ENCODE peak calls at places on chromosomes 2 and 18, in seven cellular contexts. One of them, this sample, is unnamed. For H3K27me3, the result is how much of the 10 kb centered on the place peaks cover.

GRCh38 chr2:149456285-149456684 is 125.9 kb downstream of the LYPD6 start:
- DNase-seq in hepatocyte: no peak
- DNase-seq in body of pancreas: no peak
- DNase-seq in sigmoid colon: no peak
- DNase-seq in HCT116: no peak
- DNase-seq in pancreas: no peak
- DNase-seq in heart left ventricle: no peak
- DNase-seq in this sample: no peak

GRCh38 chr18:26479686-26480079 is 68.7 kb downstream of the KCTD1 start:
- DNase-seq in HCT116: no peak
- DNase-seq in body of pancreas: no peak
- DNase-seq in heart left ventricle: no peak
- DNase-seq in sigmoid colon: no peak
- DNase-seq in pancreas: no peak
- DNase-seq in hepatocyte: no peak
- DNase-seq in this sample: no peak

GRCh38 chr18:68342039-68342659 is 372.8 kb downstream of the TMX3 start:
- DNase-seq in HCT116: no peak
- DNase-seq in hepatocyte: no peak
- DNase-seq in sigmoid colon: no peak
- DNase-seq in body of pancreas: no peak
- DNase-seq in heart left ventricle: no peak
- DNase-seq in pancreas: no peak
- DNase-seq in this sample: no peak

GRCh38 chr2:63050186-63050915 is at the start of gene OTX1:
- DNase-seq in sigmoid colon: peak
- DNase-seq in body of pancreas: peak
- DNase-seq in hepatocyte: peak
- DNase-seq in heart left ventricle: peak
- DNase-seq in pancreas: peak
- DNase-seq in HCT116: peak
- DNase-seq in this sample: peak

GRCh38 chr2:66481100-66481549 is 46.2 kb downstream of the MEIS1 start:
- DNase-seq in sigmoid colon: no peak
- DNase-seq in heart left ventricle: peak
- DNase-seq in hepatocyte: peak
- DNase-seq in pancreas: no peak
- DNase-seq in body of pancreas: no peak
- DNase-seq in HCT116: no peak
- DNase-seq in this sample: no peak

GRCh38 chr18:13572148-13572547 is 154.2 kb downstream of the FAM210A start:
- DNase-seq in body of pancreas: no peak
- DNase-seq in heart left ventricle: no peak
- DNase-seq in sigmoid colon: no peak
- DNase-seq in HCT116: no peak
- DNase-seq in pancreas: no peak
- DNase-seq in hepatocyte: no peak
- DNase-seq in this sample: no peak

GRCh38 chr2:223641062-223641461 is 38.9 kb upstream of the SCG2 start:
- DNase-seq in body of pancreas: no peak
- DNase-seq in HCT116: no peak
- DNase-seq in sigmoid colon: no peak
- DNase-seq in pancreas: no peak
- DNase-seq in hepatocyte: peak
- DNase-seq in heart left ventricle: no peak
- DNase-seq in this sample: no peak

GRCh38 chr2:25358836-25359235 is 17.1 kb upstream of the DNMT3A start:
- DNase-seq in sigmoid colon: no peak
- DNase-seq in HCT116: no peak
- DNase-seq in hepatocyte: no peak
- DNase-seq in pancreas: no peak
- DNase-seq in heart left ventricle: no peak
- DNase-seq in body of pancreas: no peak
- DNase-seq in this sample: no peak

GRCh38 chr2:218745559-218746469 is 35.2 kb downstream of the TTLL4 start:
- DNase-seq in heart left ventricle: peak
- DNase-seq in pancreas: peak
- DNase-seq in HCT116: peak
- DNase-seq in body of pancreas: peak
- DNase-seq in sigmoid colon: peak
- DNase-seq in hepatocyte: peak
- DNase-seq in this sample: no peak

DNA sequence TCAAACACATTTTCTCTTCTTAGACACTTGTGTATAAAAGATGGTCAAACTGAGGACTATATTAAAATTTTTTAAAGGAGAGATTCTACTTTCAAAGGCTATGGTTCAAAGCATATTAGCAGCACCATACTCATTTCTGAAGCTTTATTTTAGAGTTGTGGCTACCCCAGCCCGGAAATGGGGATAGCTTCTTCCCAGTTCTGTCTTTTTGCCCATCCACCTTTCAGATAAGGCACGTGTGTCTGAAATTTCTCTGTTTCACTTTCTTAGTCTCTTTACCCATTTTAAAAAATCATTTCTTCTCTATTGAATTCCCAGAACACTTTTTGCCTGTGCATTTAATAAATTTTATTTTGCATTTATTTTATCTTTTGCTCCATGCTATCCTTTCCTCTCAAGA is 431.5 kb downstream of the RNF144A start:
- DNase-seq in sigmoid colon: no peak
- DNase-seq in pancreas: no peak
- DNase-seq in body of pancreas: no peak
- DNase-seq in HCT116: no peak
- DNase-seq in heart left ventricle: no peak
- DNase-seq in hepatocyte: no peak
- DNase-seq in this sample: no peak
- H3K27me3 ChIP-seq in sigmoid colon: under half
- H3K27me3 ChIP-seq in pancreas: under half
- H3K27me3 ChIP-seq in body of pancreas: under half
- H3K27me3 ChIP-seq in HCT116: under half
- H3K27me3 ChIP-seq in heart left ventricle: under half
- H3K27me3 ChIP-seq in hepatocyte: under half
- H3K27me3 ChIP-seq in this sample: under half

DNA sequence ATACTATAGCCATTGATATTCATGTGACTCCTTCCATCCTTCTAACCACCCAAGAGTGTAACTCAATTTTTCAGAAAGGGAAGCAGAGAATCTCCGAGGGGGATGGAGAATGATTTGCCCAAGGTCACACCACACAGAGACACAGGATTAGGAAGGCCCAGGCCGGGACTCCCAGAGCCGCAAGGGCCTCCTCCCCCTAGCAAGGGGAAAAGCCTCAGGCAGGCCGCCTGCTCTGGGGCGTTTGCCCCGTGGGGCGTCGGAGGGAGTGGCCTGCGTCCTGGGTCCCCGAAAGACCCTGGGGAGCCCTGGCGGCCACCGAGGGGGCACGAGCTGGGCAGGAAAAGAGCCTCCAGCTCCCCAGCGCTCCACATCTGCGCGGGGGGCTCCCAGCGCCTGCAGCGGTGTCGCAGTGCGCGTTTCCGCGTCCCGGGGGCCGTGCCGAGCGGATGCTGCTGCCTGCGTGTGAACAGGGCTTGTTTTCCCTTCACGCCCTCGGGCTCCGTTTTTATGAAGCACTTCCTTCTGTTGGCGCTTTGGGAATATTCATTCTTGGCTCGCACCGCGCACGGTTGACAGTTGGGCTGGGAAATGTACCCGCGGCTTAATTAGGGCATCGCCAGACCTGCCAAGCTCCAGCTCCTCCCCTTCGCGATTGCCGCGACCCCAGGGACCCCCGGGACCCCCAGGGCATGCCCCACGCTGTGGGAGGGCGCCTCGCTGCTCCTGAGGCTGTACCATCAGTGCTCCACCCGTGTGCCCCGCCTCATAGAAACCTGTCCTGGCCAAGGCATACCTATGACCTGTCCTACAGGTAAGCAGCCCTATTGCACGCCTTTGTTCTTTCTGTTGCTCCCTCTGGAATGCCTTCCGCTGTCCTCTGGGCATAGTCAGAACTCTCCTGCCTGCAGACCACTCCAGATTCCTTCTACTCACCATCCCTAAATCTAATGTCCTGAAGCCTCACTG is 158.9 kb upstream of the GLI2 start:
- DNase-seq in hepatocyte: no peak
- DNase-seq in pancreas: peak
- DNase-seq in sigmoid colon: peak
- DNase-seq in HCT116: no peak
- DNase-seq in body of pancreas: peak
- DNase-seq in heart left ventricle: peak
- DNase-seq in this sample: no peak
- H3K27me3 ChIP-seq in hepatocyte: under half
- H3K27me3 ChIP-seq in pancreas: under half
- H3K27me3 ChIP-seq in sigmoid colon: under half
- H3K27me3 ChIP-seq in HCT116: under half
- H3K27me3 ChIP-seq in body of pancreas: under half
- H3K27me3 ChIP-seq in heart left ventricle: under half
- H3K27me3 ChIP-seq in this sample: under half

GRCh38 chr18:7196421-7196820 is 34.5 kb upstream of the LRRC30 start:
- DNase-seq in pancreas: no peak
- DNase-seq in sigmoid colon: no peak
- DNase-seq in heart left ventricle: no peak
- DNase-seq in body of pancreas: no peak
- DNase-seq in hepatocyte: no peak
- DNase-seq in HCT116: no peak
- DNase-seq in this sample: no peak

DNA sequence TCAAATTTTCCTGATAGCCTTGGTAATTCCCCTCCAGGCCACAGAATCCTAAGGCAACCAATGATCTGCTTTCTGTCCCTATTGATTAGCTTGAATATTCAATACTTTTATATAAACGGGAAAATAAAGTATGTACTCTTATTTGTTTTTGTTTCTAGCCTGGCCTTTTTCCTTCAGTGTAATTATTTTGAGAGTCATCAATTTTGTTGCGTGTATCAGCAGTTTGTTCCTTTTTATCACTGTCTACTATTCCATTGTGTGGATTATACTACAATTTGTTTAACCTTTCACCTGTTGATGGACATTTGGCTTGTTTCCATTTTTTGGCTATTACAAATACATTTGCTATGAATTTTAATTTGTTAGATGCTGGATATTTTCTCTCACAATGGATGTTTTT is 39.2 kb upstream of the LRRC30 start:
- DNase-seq in pancreas: no peak
- DNase-seq in sigmoid colon: no peak
- DNase-seq in hepatocyte: no peak
- DNase-seq in HCT116: no peak
- DNase-seq in body of pancreas: no peak
- DNase-seq in heart left ventricle: no peak
- DNase-seq in this sample: no peak
- H3K27me3 ChIP-seq in pancreas: under half
- H3K27me3 ChIP-seq in sigmoid colon: under half
- H3K27me3 ChIP-seq in hepatocyte: under half
- H3K27me3 ChIP-seq in HCT116: under half
- H3K27me3 ChIP-seq in body of pancreas: under half
- H3K27me3 ChIP-seq in heart left ventricle: under half
- H3K27me3 ChIP-seq in this sample: under half

GRCh38 chr2:172097557-172098131 is 5.1 kb downstream of the DLX2 start:
- DNase-seq in hepatocyte: no peak
- DNase-seq in heart left ventricle: no peak
- DNase-seq in HCT116: no peak
- DNase-seq in sigmoid colon: no peak
- DNase-seq in body of pancreas: no peak
- DNase-seq in pancreas: no peak
- DNase-seq in this sample: no peak

GRCh38 chr2:172096661-172097547 is 5.8 kb downstream of the DLX2 start:
- DNase-seq in sigmoid colon: peak
- DNase-seq in hepatocyte: peak
- DNase-seq in HCT116: no peak
- DNase-seq in body of pancreas: no peak
- DNase-seq in pancreas: no peak
- DNase-seq in heart left ventricle: no peak
- DNase-seq in this sample: no peak

GRCh38 chr2:172094319-172095145 is 8.2 kb downstream of the DLX2 start:
- DNase-seq in HCT116: no peak
- DNase-seq in heart left ventricle: no peak
- DNase-seq in hepatocyte: no peak
- DNase-seq in sigmoid colon: no peak
- DNase-seq in body of pancreas: no peak
- DNase-seq in pancreas: no peak
- DNase-seq in this sample: no peak

GRCh38 chr2:172095146-172095904 is 7.4 kb downstream of the DLX2 start:
- DNase-seq in sigmoid colon: peak
- DNase-seq in heart left ventricle: no peak
- DNase-seq in hepatocyte: peak
- DNase-seq in body of pancreas: no peak
- DNase-seq in HCT116: no peak
- DNase-seq in pancreas: peak
- DNase-seq in this sample: no peak

GRCh38 chr2:172095905-172096660 is 6.6 kb downstream of the DLX2 start:
- DNase-seq in hepatocyte: no peak
- DNase-seq in HCT116: no peak
- DNase-seq in body of pancreas: no peak
- DNase-seq in heart left ventricle: no peak
- DNase-seq in sigmoid colon: no peak
- DNase-seq in pancreas: no peak
- DNase-seq in this sample: no peak
- H3K27me3 ChIP-seq in hepatocyte: half or more
- H3K27me3 ChIP-seq in HCT116: under half
- H3K27me3 ChIP-seq in body of pancreas: under half
- H3K27me3 ChIP-seq in heart left ventricle: half or more
- H3K27me3 ChIP-seq in sigmoid colon: half or more
- H3K27me3 ChIP-seq in pancreas: under half
- H3K27me3 ChIP-seq in this sample: under half

GRCh38 chr2:26674002-26674751 is 18.3 kb upstream of the KCNK3 start:
- DNase-seq in pancreas: no peak
- DNase-seq in HCT116: no peak
- DNase-seq in hepatocyte: no peak
- DNase-seq in sigmoid colon: peak
- DNase-seq in heart left ventricle: no peak
- DNase-seq in body of pancreas: no peak
- DNase-seq in this sample: no peak

GRCh38 chr2:26671691-26672090 is 20.8 kb upstream of the KCNK3 start:
- DNase-seq in sigmoid colon: peak
- DNase-seq in hepatocyte: no peak
- DNase-seq in heart left ventricle: no peak
- DNase-seq in HCT116: no peak
- DNase-seq in body of pancreas: no peak
- DNase-seq in pancreas: no peak
- DNase-seq in this sample: no peak

GRCh38 chr2:26672112-26672817 is 20.3 kb upstream of the KCNK3 start:
- DNase-seq in heart left ventricle: no peak
- DNase-seq in HCT116: no peak
- DNase-seq in body of pancreas: no peak
- DNase-seq in pancreas: no peak
- DNase-seq in sigmoid colon: peak
- DNase-seq in hepatocyte: no peak
- DNase-seq in this sample: no peak

GRCh38 chr2:26674771-26675170 is 17.8 kb upstream of the KCNK3 start:
- DNase-seq in body of pancreas: no peak
- DNase-seq in HCT116: no peak
- DNase-seq in sigmoid colon: peak
- DNase-seq in pancreas: no peak
- DNase-seq in heart left ventricle: no peak
- DNase-seq in hepatocyte: no peak
- DNase-seq in this sample: no peak

GRCh38 chr2:26672818-26673393 is 19.6 kb upstream of the KCNK3 start:
- DNase-seq in body of pancreas: no peak
- DNase-seq in sigmoid colon: peak
- DNase-seq in HCT116: no peak
- DNase-seq in hepatocyte: no peak
- DNase-seq in heart left ventricle: no peak
- DNase-seq in pancreas: no peak
- DNase-seq in this sample: no peak
- H3K27me3 ChIP-seq in body of pancreas: under half
- H3K27me3 ChIP-seq in sigmoid colon: under half
- H3K27me3 ChIP-seq in HCT116: under half
- H3K27me3 ChIP-seq in hepatocyte: under half
- H3K27me3 ChIP-seq in heart left ventricle: under half
- H3K27me3 ChIP-seq in pancreas: under half
- H3K27me3 ChIP-seq in this sample: under half

GRCh38 chr2:162994718-162995117 is 156.2 kb upstream of the KCNH7 start:
- DNase-seq in HCT116: no peak
- DNase-seq in sigmoid colon: no peak
- DNase-seq in hepatocyte: no peak
- DNase-seq in pancreas: no peak
- DNase-seq in heart left ventricle: no peak
- DNase-seq in body of pancreas: no peak
- DNase-seq in this sample: no peak
- H3K27me3 ChIP-seq in HCT116: under half
- H3K27me3 ChIP-seq in sigmoid colon: under half
- H3K27me3 ChIP-seq in hepatocyte: under half
- H3K27me3 ChIP-seq in pancreas: under half
- H3K27me3 ChIP-seq in heart left ventricle: under half
- H3K27me3 ChIP-seq in body of pancreas: under half
- H3K27me3 ChIP-seq in this sample: under half

This sample was measured in lung.